ENCODE peak calls at places on chromosomes 7 and 10, in seven cellular contexts. W, B, U, C, A, F and R are unnamed samples.

GRCh38 chr10:58385784-58386112 is 538 bp downstream of the TFAM start:
- DNase-seq in W (no peak), B (no peak), U (no peak), C (peak), A (peak), F (peak), R (no peak)

GRCh38 chr7:12655161-12655560 is 32.3 kb upstream of the ARL4A start:
- DNase-seq in W (no peak), B (no peak), U (no peak), C (no peak), A (no peak), F (no peak), R (no peak)

GRCh38 chr10:124701435-124701834 is 42.7 kb downstream of the FAM53B start:
- DNase-seq in W (peak), B (no peak), U (no peak), C (no peak), A (no peak), F (no peak), R (no peak)

GRCh38 chr7:46165281-46165680 is 244.2 kb upstream of the IGFBP3 start:
- DNase-seq in W (no peak), B (no peak), U (peak), C (no peak), A (peak), F (no peak), R (no peak)

GRCh38 chr10:117699436-117700075 is 157.0 kb downstream of the EMX2 start:
- DNase-seq in W (no peak), B (no peak), U (no peak), C (peak), A (peak), F (no peak), R (peak)

GRCh38 chr10:103969857-103970627 is 3.1 kb downstream of the SLK start:
- DNase-seq in W (no peak), B (no peak), U (no peak), C (peak), A (no peak), F (no peak), R (no peak)

GRCh38 chr7:27209933-27210440 is 10.1 kb upstream of the HOXA13 start:
- DNase-seq in W (no peak), B (no peak), U (no peak), C (no peak), A (no peak), F (no peak), R (no peak)

GRCh38 chr10:124213471-124213870 is 120.1 kb upstream of the CHST15 start:
- DNase-seq in W (no peak), B (no peak), U (peak), C (no peak), A (no peak), F (no peak), R (no peak)

GRCh38 chr10:106136175-106136574 is 1028.3 kb downstream of the SORCS1 start:
- DNase-seq in W (no peak), B (no peak), U (no peak), C (no peak), A (no peak), F (no peak), R (no peak)

GRCh38 chr7:20795361-20795760 is 8.7 kb upstream of the SP8 start:
- DNase-seq in W (no peak), B (no peak), U (no peak), C (no peak), A (no peak), F (no peak), R (no peak)

GRCh38 chr7:94001396-94001795 is 2.8 kb downstream of the BET1 start:
- DNase-seq in W (no peak), B (no peak), U (peak), C (no peak), A (peak), F (no peak), R (peak)

GRCh38 chr7:96952974-96953391 is 52.4 kb upstream of the DLX6 start:
- DNase-seq in W (no peak), B (no peak), U (peak), C (peak), A (peak), F (no peak), R (peak)

GRCh38 chr7:138662066-138663061 is 38.8 kb downstream of the SVOPL start:
- DNase-seq in W (no peak), B (no peak), U (no peak), C (no peak), A (no peak), F (no peak), R (no peak)

GRCh38 chr7:70830426-70830825 is 301.5 kb upstream of the GALNT17 start:
- DNase-seq in W (no peak), B (no peak), U (no peak), C (no peak), A (no peak), F (no peak), R (no peak)

GRCh38 chr10:119041332-119041731 is 11.8 kb downstream of the NANOS1 start:
- DNase-seq in W (no peak), B (no peak), U (no peak), C (no peak), A (no peak), F (peak), R (no peak)

GRCh38 chr10:124086787-124087671 is 6.4 kb downstream of the CHST15 start:
- DNase-seq in W (no peak), B (no peak), U (no peak), C (no peak), A (no peak), F (no peak), R (no peak)

GRCh38 chr7:63080831-63081230 is 917.8 kb upstream of the ZNF722 start:
- DNase-seq in W (no peak), B (no peak), U (no peak), C (no peak), A (no peak), F (no peak), R (no peak)

GRCh38 chr10:33085313-33085833 is 127.3 kb upstream of the ITGB1 start:
- DNase-seq in W (no peak), B (no peak), U (no peak), C (no peak), A (no peak), F (no peak), R (no peak)

GRCh38 chr10:123129553-123130271 is 6.1 kb upstream of the HMX3 start:
- DNase-seq in W (no peak), B (no peak), U (no peak), C (peak), A (no peak), F (no peak), R (no peak)

GRCh38 chr10:71999360-72000072 is 35.3 kb downstream of the CHST3 start:
- DNase-seq in W (no peak), B (no peak), U (peak), C (peak), A (peak), F (no peak), R (no peak)

GRCh38 chr7:4739528-4739992 is 35.9 kb upstream of the AP5Z1 start:
- DNase-seq in W (no peak), B (peak), U (no peak), C (no peak), A (peak), F (no peak), R (no peak)

GRCh38 chr7:45239486-45239885 is 81.9 kb downstream of the RAMP3 start:
- DNase-seq in W (no peak), B (no peak), U (peak), C (peak), A (peak), F (peak), R (peak)

GRCh38 chr10:12534824-12535223 is 185.5 kb downstream of the CAMK1D start:
- DNase-seq in W (no peak), B (no peak), U (no peak), C (no peak), A (no peak), F (no peak), R (no peak)

GRCh38 chr10:59865101-59865500 is 41.3 kb downstream of the CCDC6 start:
- DNase-seq in W (no peak), B (peak), U (no peak), C (peak), A (no peak), F (peak), R (no peak)

GRCh38 chr7:42805601-42806000 is 106.3 kb downstream of the C7orf25 start:
- DNase-seq in W (no peak), B (no peak), U (no peak), C (peak), A (no peak), F (no peak), R (no peak)